ENCODE peak calls at places on chromosomes 5 and 9, in ten cellular contexts. F, T, J, I, Q, P, X, U, Z and S are unnamed samples.

GRCh38 chr5:54469655-54470054 is 14.2 kb downstream of the HSPB3 start:
- DNase-seq in X (no peak), P (no peak), Q (no peak), Z (no peak), T (no peak), U (no peak), I (no peak), J (no peak), F (peak), S (peak)

GRCh38 chr9:110110154-110110553 is 97.8 kb downstream of the C9orf152 start:
- DNase-seq in I (no peak), T (no peak), P (no peak), U (no peak), Z (no peak), F (no peak), X (no peak), J (no peak), Q (no peak), S (no peak)

GRCh38 chr5:6943749-6944148 is 230.5 kb downstream of the TENT4A start:
- DNase-seq in Q (no peak), X (no peak), U (no peak), T (no peak), Z (no peak), I (no peak), P (no peak), F (no peak), J (no peak), S (no peak)

GRCh38 chr5:33049298-33049697 is 338.2 kb downstream of the NPR3 start:
- DNase-seq in Z (no peak), Q (no peak), X (no peak), I (peak), U (no peak), J (no peak), T (no peak), F (peak), P (peak), S (no peak)

GRCh38 chr5:118121258-118121657 is 867.1 kb downstream of the DTWD2 start:
- DNase-seq in F (no peak), J (no peak), P (no peak), U (no peak), X (no peak), I (no peak), Q (no peak), Z (no peak), T (no peak), S (no peak)

GRCh38 chr5:10701567-10702039 is 59.4 kb downstream of the DAP start:
- DNase-seq in T (no peak), U (peak), I (peak), Z (no peak), P (no peak), J (no peak), Q (no peak), F (peak), X (no peak), S (no peak)

GRCh38 chr9:136789523-136789937 is 1.6 kb upstream of the TMEM141 start:
- DNase-seq in Z (no peak), P (no peak), J (no peak), F (no peak), T (no peak), X (no peak), U (no peak), Q (no peak), I (no peak), S (no peak)

GRCh38 chr5:113058269-113058668 is 81.7 kb downstream of the DCP2 start:
- DNase-seq in J (no peak), X (no peak), Q (no peak), T (no peak), P (no peak), U (no peak), F (no peak), Z (peak), I (no peak), S (no peak)

GRCh38 chr9:34989056-34989945 is at the start of gene DNAJB5:
- DNase-seq in T (peak), Z (peak), U (peak), P (peak), J (peak), Q (peak), I (peak), F (peak), X (peak), S (peak)

GRCh38 chr5:143208781-143209510 is 194.5 kb downstream of the NR3C1 start:
- DNase-seq in Z (no peak), Q (no peak), X (no peak), U (no peak), P (no peak), F (no peak), J (no peak), T (peak), I (no peak), S (no peak)

DNA sequence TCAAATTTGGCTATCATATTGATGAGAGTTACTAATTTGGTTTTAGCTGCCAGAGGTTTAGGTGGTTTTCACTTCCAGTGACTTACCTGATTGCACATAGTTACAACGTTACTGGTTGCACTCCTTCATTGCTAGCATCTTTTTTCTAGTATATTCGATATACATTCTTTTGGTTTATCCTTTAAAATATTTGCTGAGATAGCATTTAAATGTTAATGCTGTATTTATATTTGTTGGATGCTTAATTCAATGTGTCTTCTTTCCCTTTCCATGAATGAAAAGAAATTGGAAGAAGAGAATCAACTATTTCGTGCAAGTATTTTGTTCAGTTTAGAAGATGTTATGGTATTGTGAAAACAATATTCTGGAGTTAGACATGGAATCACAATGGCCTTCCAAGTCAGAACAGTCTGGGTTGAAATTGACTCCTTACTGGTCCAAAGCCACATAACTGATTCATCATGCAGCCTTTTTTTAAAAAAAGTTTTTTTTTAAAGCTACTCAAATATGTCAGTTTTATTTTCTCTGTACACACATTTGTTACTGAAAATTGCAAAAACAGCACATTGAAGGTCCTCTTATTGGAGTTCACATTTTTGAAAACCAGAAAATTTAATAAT is 2.2 kb downstream of the SPIN1 start:
- DNase-seq in X (no peak), U (no peak), J (no peak), I (no peak), Q (no peak), F (peak), T (no peak), P (no peak), Z (no peak), S (no peak)
- H3K4me3 ChIP-seq in X (peak), U (no peak), J (no peak), I (peak), Q (no peak), F (peak), T (no peak), P (no peak), Z (no peak), S (no peak)

GRCh38 chr5:155471027-155471426 is 457.5 kb downstream of the KIF4B start:
- DNase-seq in P (no peak), U (no peak), J (no peak), Q (no peak), F (no peak), I (no peak), X (no peak), Z (no peak), T (no peak), S (no peak)
- H3K4me3 ChIP-seq in P (no peak), U (no peak), J (no peak), Q (no peak), F (no peak), I (no peak), X (no peak), Z (no peak), T (no peak), S (no peak)

GRCh38 chr9:113399646-113400200 is 1.4 kb downstream of the ALAD start:
- DNase-seq in Q (no peak), T (no peak), J (no peak), I (no peak), U (no peak), Z (no peak), F (no peak), P (peak), X (no peak), S (no peak)
- H3K4me3 ChIP-seq in Q (peak), T (no peak), J (no peak), I (no peak), U (peak), Z (no peak), F (no peak), P (no peak), X (no peak), S (no peak)

GRCh38 chr9:133526721-133527321 is 2.1 kb upstream of the MYMK start:
- DNase-seq in U (no peak), P (no peak), F (no peak), I (no peak), T (no peak), J (no peak), Z (no peak), Q (no peak), X (no peak), S (no peak)
- H3K4me3 ChIP-seq in U (no peak), P (no peak), F (no peak), I (no peak), T (no peak), J (no peak), Z (no peak), Q (no peak), X (no peak), S (no peak)

GRCh38 chr5:3590967-3591900 is 4.4 kb upstream of the IRX1 start:
- DNase-seq in J (no peak), P (no peak), I (no peak), U (no peak), Q (no peak), F (peak), X (no peak), Z (no peak), T (no peak), S (no peak)

GRCh38 chr5:3593771-3594513 is 1.7 kb upstream of the IRX1 start:
- DNase-seq in J (no peak), T (no peak), U (no peak), I (no peak), Q (no peak), Z (no peak), X (no peak), P (no peak), F (peak), S (no peak)

GRCh38 chr5:3594514-3595101 is 1.0 kb upstream of the IRX1 start:
- DNase-seq in F (peak), Q (no peak), U (no peak), J (no peak), Z (no peak), X (no peak), I (no peak), P (no peak), T (no peak), S (no peak)

GRCh38 chr5:3592298-3592697 is 3.3 kb upstream of the IRX1 start:
- DNase-seq in X (no peak), J (no peak), Z (no peak), T (no peak), Q (no peak), F (no peak), U (no peak), I (no peak), P (no peak), S (no peak)

GRCh38 chr5:3590253-3590966 is 5.2 kb upstream of the IRX1 start:
- DNase-seq in P (no peak), F (no peak), Q (no peak), I (no peak), J (no peak), Z (no peak), U (no peak), T (no peak), X (no peak), S (no peak)
- H3K4me3 ChIP-seq in P (no peak), F (no peak), Q (no peak), I (no peak), J (no peak), Z (peak), U (no peak), T (no peak), X (no peak), S (no peak)

DNA sequence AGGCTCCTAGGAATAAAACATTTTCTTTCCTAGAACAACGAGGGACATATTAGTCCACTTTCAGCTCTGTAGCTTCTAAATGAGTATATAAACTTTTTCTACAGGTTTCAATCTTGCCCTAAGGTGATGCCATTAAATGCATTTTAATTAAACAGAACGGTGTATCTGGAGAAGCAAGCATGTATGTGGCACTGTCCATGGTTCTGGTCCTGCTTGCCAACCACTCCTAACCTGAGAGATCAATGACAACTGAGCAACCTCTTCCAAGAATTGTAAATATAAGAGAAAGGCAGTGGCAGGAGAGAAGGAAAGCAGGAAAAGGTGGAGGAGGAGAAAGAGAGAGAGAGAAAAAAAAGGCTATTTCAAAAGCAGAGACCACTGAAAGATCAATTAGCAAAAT is 95.6 kb upstream of the SPOCK1 start:
- DNase-seq in X (no peak), U (no peak), F (peak), P (no peak), Q (no peak), T (no peak), Z (no peak), I (no peak), J (no peak), S (no peak)
- H3K4me3 ChIP-seq in X (no peak), U (no peak), F (no peak), P (no peak), Q (no peak), T (no peak), Z (no peak), I (no peak), J (no peak), S (no peak)

GRCh38 chr9:83218411-83219090 is 155.6 kb upstream of the RASEF start:
- DNase-seq in X (no peak), Z (no peak), U (no peak), I (peak), J (no peak), P (no peak), T (no peak), F (no peak), Q (no peak), S (no peak)
- H3K4me3 ChIP-seq in X (peak), Z (peak), U (peak), I (peak), J (no peak), P (no peak), T (no peak), F (peak), Q (peak), S (peak)

GRCh38 chr5:141960018-141960417 is 2.0 kb upstream of the PCDH12 start:
- DNase-seq in P (no peak), T (no peak), I (no peak), U (no peak), Q (no peak), X (no peak), J (no peak), Z (no peak), F (no peak), S (no peak)

GRCh38 chr5:141958773-141959172 is 771 bp upstream of the PCDH12 start:
- DNase-seq in Q (peak), Z (no peak), J (no peak), P (no peak), F (peak), I (peak), U (no peak), X (no peak), T (no peak), S (no peak)

GRCh38 chr5:141957367-141957993 is 522 bp downstream of the PCDH12 start:
- DNase-seq in F (no peak), Z (no peak), T (no peak), I (no peak), U (no peak), Q (no peak), J (no peak), X (no peak), P (no peak), S (no peak)

GRCh38 chr5:141960449-141961323 is 2.7 kb upstream of the PCDH12 start:
- DNase-seq in T (peak), X (peak), Q (peak), P (peak), J (peak), U (peak), I (peak), F (peak), Z (peak), S (peak)

GRCh38 chr5:141958113-141958512 is at the start of gene PCDH12:
- DNase-seq in F (no peak), U (no peak), T (no peak), X (no peak), Z (no peak), I (no peak), P (no peak), Q (peak), J (no peak), S (no peak)
- H3K4me3 ChIP-seq in F (no peak), U (no peak), T (no peak), X (peak), Z (peak), I (no peak), P (no peak), Q (peak), J (no peak), S (peak)

GRCh38 chr5:141691867-141692532 is 10.0 kb upstream of the ARAP3 start:
- DNase-seq in I (peak), Q (peak), T (no peak), U (peak), Z (peak), P (peak), X (peak), F (peak), J (peak), S (peak)
- H3K4me3 ChIP-seq in I (peak), Q (peak), T (peak), U (peak), Z (peak), P (no peak), X (peak), F (peak), J (peak), S (peak)